ENCODE peak calls at places on chromosomes 13 and 19, in five cellular contexts. H is transverse colon, R is Peyer's patch, C is adrenal gland, O is endothelial cell of umbilical vein. W is an unnamed sample.

GRCh38 chr13:99353836-99354235 is 46.6 kb upstream of the GPR183 start:
- DNase-seq in H (no peak), R (no peak), C (no peak), O (no peak), W (no peak)

GRCh38 chr13:113176822-113177221 is 18.4 kb downstream of the PROZ start:
- DNase-seq in H (no peak), R (no peak), C (no peak), O (no peak), W (no peak)

GRCh38 chr19:13623686-13624405 is 117.6 kb upstream of the CACNA1A start:
- DNase-seq in H (no peak), R (no peak), C (no peak), O (no peak), W (no peak)

GRCh38 chr13:106691861-106692260 is 123.9 kb upstream of the ARGLU1 start:
- DNase-seq in H (no peak), R (no peak), C (no peak), O (no peak), W (no peak)

GRCh38 chr19:33409035-33409434 is 35.5 kb downstream of the CEBPG start:
- DNase-seq in H (no peak), R (no peak), C (no peak), O (no peak), W (peak; percentile 52)

GRCh38 chr13:84439108-84439507 is 556.8 kb upstream of the SLITRK1 start:
- DNase-seq in H (no peak), R (no peak), C (no peak), O (no peak), W (no peak)

GRCh38 chr19:33394006-33394722 is 20.7 kb downstream of the CEBPG start:
- DNase-seq in H (no peak), R (peak; percentile 58), C (no peak), O (no peak), W (peak; percentile 86)

GRCh38 chr13:99471231-99472202 is 29.8 kb upstream of the TM9SF2 start:
- DNase-seq in H (no peak), R (no peak), C (no peak), O (peak; percentile 55), W (no peak)

GRCh38 chr13:101691326-101691725 is 238.9 kb downstream of the ITGBL1 start:
- DNase-seq in H (no peak), R (no peak), C (no peak), O (no peak), W (no peak)

GRCh38 chr19:2607712-2608601 is 94.5 kb downstream of the GNG7 start:
- DNase-seq in H (peak; percentile 53), R (peak; percentile 45), C (no peak), O (no peak), W (peak; percentile 65)

GRCh38 chr13:111267784-111268183 is 52.7 kb upstream of the TEX29 start:
- DNase-seq in H (no peak), R (no peak), C (no peak), O (no peak), W (no peak)

GRCh38 chr13:38228322-38228721 is 121.3 kb upstream of the UFM1 start:
- DNase-seq in H (no peak), R (no peak), C (no peak), O (no peak), W (no peak)

GRCh38 chr19:41876847-41877489 is at the start of gene CD79A:
- DNase-seq in H (peak; percentile 67), R (no peak), C (no peak), O (no peak), W (no peak)
- H3K4me1 ChIP-seq in H (no peaks in the 10 kb centered on the region), R (peaks cover 41% of the 10 kb centered on the region), C (no peaks in the 10 kb centered on the region), O (no peaks in the 10 kb centered on the region), W (no peaks in the 10 kb centered on the region)

GRCh38 chr13:26320766-26321165 is 66.8 kb downstream of the CDK8 start:
- DNase-seq in H (no peak), R (no peak), C (no peak), O (no peak), W (no peak)
- TF ChIP-seq POLR2A in H (no peak), R (no peak), C (no peak), O (no peak), W (no peak)

GRCh38 chr19:6076675-6077463 is 33.4 kb downstream of the RFX2 start:
- DNase-seq in H (no peak), R (no peak), C (no peak), O (no peak), W (peak; percentile 82)
- H3K4me1 ChIP-seq in H (no peaks in the 10 kb centered on the region), R (no peaks in the 10 kb centered on the region), C (peaks cover 10% of the 10 kb centered on the region), O (no peaks in the 10 kb centered on the region), W (peaks cover 35% of the 10 kb centered on the region)

GRCh38 chr19:3970313-3970807 is 539 bp downstream of the DAPK3 start:
- DNase-seq in H (no peak), R (no peak), C (no peak), O (no peak), W (peak; percentile 63)

GRCh38 chr19:3970808-3971598 is at the start of gene DAPK3:
- DNase-seq in H (peak; percentile 98), R (peak; percentile 99), C (peak; percentile 98), O (peak; percentile 99), W (peak; percentile 99)

GRCh38 chr19:3969435-3970312 is 1.2 kb downstream of the DAPK3 start:
- DNase-seq in H (no peak), R (no peak), C (no peak), O (peak; percentile 88), W (peak; percentile 80)

GRCh38 chr19:3966051-3967017 is 4.6 kb downstream of the DAPK3 start:
- DNase-seq in H (peak; percentile 89), R (peak; percentile 94), C (peak; percentile 8), O (no peak), W (peak; percentile 80)

DNA sequence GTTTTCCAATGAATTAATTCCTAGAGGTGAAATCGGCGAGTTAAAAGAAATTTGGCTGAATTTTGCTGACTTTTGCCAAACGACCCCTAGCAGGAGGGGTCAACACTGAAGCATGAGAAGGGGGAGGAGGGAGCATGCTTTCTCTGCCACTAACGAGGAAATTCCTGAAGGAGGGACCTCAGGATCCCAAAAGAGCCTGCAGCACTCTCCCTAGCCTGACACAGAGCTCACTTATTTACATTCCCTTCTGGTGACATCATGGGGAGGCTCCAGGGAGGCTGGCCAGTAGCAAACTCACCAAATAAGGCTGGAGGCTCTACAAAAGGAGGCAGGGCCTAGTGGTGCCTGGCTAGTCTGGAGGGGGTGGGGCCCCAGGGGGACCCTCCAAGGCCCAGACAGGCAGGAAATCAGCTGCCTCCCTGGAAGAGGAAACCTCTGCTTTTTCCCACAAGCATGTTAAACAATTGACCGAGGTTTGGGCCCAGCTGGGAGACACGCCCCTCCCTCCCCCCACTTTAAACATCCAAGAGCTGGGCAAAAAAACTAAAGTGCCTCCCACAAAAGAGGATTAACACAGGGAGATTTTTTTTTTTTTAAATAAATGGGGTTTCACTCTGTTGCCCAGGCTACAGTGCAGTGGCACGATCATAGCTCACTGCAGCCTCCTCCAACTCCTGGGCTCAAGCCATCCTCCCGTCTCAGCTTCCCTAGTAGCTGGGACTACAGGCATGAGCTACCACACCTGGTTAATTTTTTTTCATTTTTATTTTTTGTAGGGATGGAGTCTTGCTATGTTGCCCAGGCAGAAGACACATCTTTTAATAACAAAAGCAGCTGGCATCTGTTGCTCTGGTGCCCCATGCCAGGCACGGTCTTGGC is 2.1 kb downstream of the DAPK3 start:
- DNase-seq in H (peak; percentile 79), R (peak; percentile 64), C (peak; percentile 65), O (peak; percentile 100), W (peak; percentile 98)
- TF ChIP-seq POLR2A in H (no peak), R (no peak), C (no peak), O (no peak), W (peak; percentile 26)

DNA sequence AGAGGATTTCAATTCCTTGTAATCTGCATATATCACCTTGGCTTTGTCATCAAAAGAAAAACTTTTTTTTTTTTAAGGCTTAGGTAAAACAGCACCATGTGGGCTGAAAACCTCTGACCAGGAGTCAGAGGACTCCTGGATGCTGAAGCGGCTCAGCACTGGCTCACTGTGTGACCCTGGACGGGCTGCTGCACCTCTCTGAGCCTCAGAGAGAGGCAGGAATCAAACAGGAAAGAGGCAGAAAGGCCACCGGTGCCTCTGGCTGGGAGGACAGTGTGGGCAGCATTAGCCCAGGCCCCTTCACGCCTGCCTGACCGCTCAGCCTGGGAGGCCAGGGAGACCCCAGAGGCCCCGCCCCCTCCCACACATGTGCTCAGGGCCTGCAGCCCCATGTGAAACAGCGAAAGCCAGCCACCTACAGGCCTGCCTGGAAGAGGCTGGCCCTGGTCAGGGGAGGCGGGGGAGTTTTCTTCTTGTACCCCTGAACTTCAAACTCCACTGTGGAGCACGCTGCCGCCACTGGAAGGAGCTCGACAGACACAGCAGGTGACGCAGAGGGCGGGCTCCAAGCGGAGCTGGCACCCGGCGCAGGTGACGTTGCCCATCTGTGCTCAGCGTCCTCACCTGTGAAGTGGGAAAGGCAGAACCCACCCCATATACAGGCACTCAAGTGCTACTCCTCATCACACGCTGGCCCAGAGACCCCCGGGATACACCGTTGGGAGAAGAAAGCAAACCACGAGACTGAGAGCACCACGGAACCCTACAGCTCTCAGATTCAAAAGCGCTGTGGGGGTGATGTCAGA is 39.7 kb downstream of the MLLT1 start:
- DNase-seq in H (no peak), R (peak; percentile 42), C (peak; percentile 6), O (no peak), W (no peak)
- H3K4me1 ChIP-seq in H (peaks cover 8% of the 10 kb centered on the region), R (no peaks in the 10 kb centered on the region), C (peaks cover 47% of the 10 kb centered on the region), O (peaks cover 66% of the 10 kb centered on the region), W (peaks cover 71% of the 10 kb centered on the region)

GRCh38 chr19:17841810-17842662 is 5.7 kb downstream of the JAK3 start:
- DNase-seq in H (peak; percentile 80), R (peak; percentile 75), C (peak; percentile 77), O (peak; percentile 72), W (peak; percentile 94)

GRCh38 chr19:17843908-17844490 is 3.8 kb downstream of the JAK3 start:
- DNase-seq in H (no peak), R (no peak), C (no peak), O (no peak), W (no peak)

GRCh38 chr19:17841371-17841809 is 6.4 kb downstream of the JAK3 start:
- DNase-seq in H (no peak), R (no peak), C (no peak), O (no peak), W (no peak)

GRCh38 chr19:17842663-17843313 is 5.0 kb downstream of the JAK3 start:
- DNase-seq in H (no peak), R (no peak), C (no peak), O (no peak), W (no peak)

DNA sequence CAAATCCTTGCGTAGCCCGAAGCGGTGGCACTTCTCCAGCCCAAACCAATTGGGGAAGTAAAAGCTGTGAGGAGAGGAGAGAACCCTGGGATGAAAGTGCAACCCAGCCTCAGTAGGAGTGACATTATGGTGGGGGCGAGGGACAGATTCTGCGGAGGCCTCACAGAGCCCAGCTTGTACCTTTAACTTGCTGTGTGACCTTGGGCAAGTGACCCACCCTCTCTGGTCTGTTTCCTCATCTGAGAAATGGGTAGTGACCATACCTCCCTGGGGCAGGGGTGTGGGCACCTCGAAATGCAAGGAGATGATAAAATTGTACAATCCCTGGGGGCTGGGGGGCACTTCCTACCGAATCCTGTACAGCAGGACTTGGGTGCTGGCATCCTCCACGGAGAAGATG is 4.4 kb downstream of the JAK3 start:
- DNase-seq in H (no peak), R (no peak), C (no peak), O (no peak), W (no peak)
- TF ChIP-seq POLR2A in H (no peak), R (no peak), C (no peak), O (no peak), W (no peak)

GRCh38 chr19:16402076-16402475 is 69.7 kb downstream of the EPS15L1 start:
- DNase-seq in H (no peak), R (no peak), C (no peak), O (no peak), W (no peak)

GRCh38 chr19:16397791-16398529 is 73.3 kb downstream of the KLF2 start:
- DNase-seq in H (no peak), R (peak; percentile 30), C (no peak), O (peak; percentile 59), W (no peak)

GRCh38 chr19:16394681-16395375 is 70.2 kb downstream of the KLF2 start:
- DNase-seq in H (no peak), R (peak; percentile 13), C (no peak), O (no peak), W (no peak)

GRCh38 chr19:16400911-16401675 is 70.7 kb downstream of the EPS15L1 start:
- DNase-seq in H (no peak), R (peak; percentile 19), C (no peak), O (no peak), W (no peak)

GRCh38 chr19:16398530-16399241 is 73.1 kb downstream of the EPS15L1 start:
- DNase-seq in H (no peak), R (no peak), C (no peak), O (peak; percentile 84), W (no peak)
- H3K4me1 ChIP-seq in H (no peaks in the 10 kb centered on the region), R (peaks cover 14% of the 10 kb centered on the region), C (no peaks in the 10 kb centered on the region), O (no peaks in the 10 kb centered on the region), W (no peaks in the 10 kb centered on the region)

W was measured in sigmoid colon.